ENCODE peak calls at places on chromosomes 7 and 10, in four cellular contexts. One of them, this sample, is unnamed.

GRCh38 chr7:45684910-45685618 is 110.9 kb downstream of the ADCY1 start:
- DNase-seq in choroid plexus epithelial cell: no peak
- DNase-seq in GM19239: no peak
- DNase-seq in left cardiac atrium: no peak
- DNase-seq in this sample: no peak

GRCh38 chr10:63266337-63267327 is 133.5 kb downstream of the NRBF2 start:
- DNase-seq in choroid plexus epithelial cell: peak; percentile 27
- DNase-seq in GM19239: no peak
- DNase-seq in left cardiac atrium: no peak
- DNase-seq in this sample: no peak

GRCh38 chr7:133780912-133781311 is 346.2 kb upstream of the LRGUK start:
- DNase-seq in choroid plexus epithelial cell: no peak
- DNase-seq in GM19239: no peak
- DNase-seq in left cardiac atrium: no peak
- DNase-seq in this sample: no peak

GRCh38 chr10:71687077-71687476 is 32.5 kb downstream of the C10orf105 start:
- DNase-seq in choroid plexus epithelial cell: no peak
- DNase-seq in GM19239: no peak
- DNase-seq in left cardiac atrium: no peak
- DNase-seq in this sample: no peak

GRCh38 chr10:26486304-26486703 is 48.2 kb downstream of the APBB1IP start:
- DNase-seq in choroid plexus epithelial cell: no peak
- DNase-seq in GM19239: no peak
- DNase-seq in left cardiac atrium: no peak
- DNase-seq in this sample: no peak

GRCh38 chr10:118792501-118792900 is 37.7 kb upstream of the CACUL1 start:
- DNase-seq in choroid plexus epithelial cell: no peak
- DNase-seq in GM19239: no peak
- DNase-seq in left cardiac atrium: no peak
- DNase-seq in this sample: no peak

GRCh38 chr10:22252801-22253577 is 35.2 kb upstream of the EBLN1 start:
- DNase-seq in choroid plexus epithelial cell: peak; percentile 17
- DNase-seq in GM19239: no peak
- DNase-seq in left cardiac atrium: peak; percentile 59
- DNase-seq in this sample: peak; percentile 20

GRCh38 chr7:93150200-93150835 is 2.1 kb upstream of the SAMD9L start:
- DNase-seq in choroid plexus epithelial cell: peak; percentile 30
- DNase-seq in GM19239: no peak
- DNase-seq in left cardiac atrium: no peak
- DNase-seq in this sample: no peak

GRCh38 chr7:92595281-92595680 is 5.1 kb upstream of the FAM133B start:
- DNase-seq in choroid plexus epithelial cell: no peak
- DNase-seq in GM19239: no peak
- DNase-seq in left cardiac atrium: no peak
- DNase-seq in this sample: no peak

GRCh38 chr10:11414314-11415038 is 197.0 kb downstream of the USP6NL start:
- DNase-seq in choroid plexus epithelial cell: no peak
- DNase-seq in GM19239: no peak
- DNase-seq in left cardiac atrium: no peak
- DNase-seq in this sample: no peak

GRCh38 chr7:88465586-88465985 is 158.9 kb upstream of the STEAP4 start:
- DNase-seq in choroid plexus epithelial cell: no peak
- DNase-seq in GM19239: no peak
- DNase-seq in left cardiac atrium: no peak
- DNase-seq in this sample: no peak

GRCh38 chr10:113099431-113100298 is 149.6 kb downstream of the TCF7L2 start:
- DNase-seq in choroid plexus epithelial cell: peak; percentile 62
- DNase-seq in GM19239: no peak
- DNase-seq in left cardiac atrium: no peak
- DNase-seq in this sample: no peak

GRCh38 chr7:91266067-91266930 is 2.1 kb downstream of the FZD1 start:
- DNase-seq in choroid plexus epithelial cell: no peak
- DNase-seq in GM19239: no peak
- DNase-seq in left cardiac atrium: peak; percentile 53
- DNase-seq in this sample: no peak

GRCh38 chr10:3791974-3792633 is 7.1 kb upstream of the KLF6 start:
- DNase-seq in choroid plexus epithelial cell: no peak
- DNase-seq in GM19239: no peak
- DNase-seq in left cardiac atrium: no peak
- DNase-seq in this sample: no peak

GRCh38 chr10:129568562-129569344 is 101.7 kb downstream of the MGMT start:
- DNase-seq in choroid plexus epithelial cell: no peak
- DNase-seq in GM19239: no peak
- DNase-seq in left cardiac atrium: no peak
- DNase-seq in this sample: no peak

GRCh38 chr10:60465801-60466200 is 76.1 kb upstream of the ANK3 start:
- DNase-seq in choroid plexus epithelial cell: peak; percentile 45
- DNase-seq in GM19239: no peak
- DNase-seq in left cardiac atrium: no peak
- DNase-seq in this sample: no peak

GRCh38 chr10:79020605-79021004 is 48.2 kb upstream of the ZMIZ1 start:
- DNase-seq in choroid plexus epithelial cell: no peak
- DNase-seq in GM19239: no peak
- DNase-seq in left cardiac atrium: no peak
- DNase-seq in this sample: no peak

GRCh38 chr10:102473445-102474331 is 22.3 kb upstream of the C10orf95 start:
- DNase-seq in choroid plexus epithelial cell: no peak
- DNase-seq in GM19239: no peak
- DNase-seq in left cardiac atrium: no peak
- DNase-seq in this sample: no peak